ENCODE peak calls at places on chromosomes 2 and 18, in six cellular contexts. I, N, J, L, G and P are unnamed samples.

GRCh38 chr18:58135170-58135569 is 91.1 kb downstream of the NEDD4L start:
- DNase-seq in I (peak), N (no peak), J (no peak), L (no peak), G (no peak), P (no peak)

GRCh38 chr2:26792720-26793119 is 6.9 kb downstream of the CENPA start:
- DNase-seq in I (no peak), N (no peak), J (no peak), L (no peak), G (no peak), P (no peak)

GRCh38 chr18:34760444-34760843 is 50.3 kb downstream of the DTNA start:
- DNase-seq in I (no peak), N (no peak), J (no peak), L (no peak), G (no peak), P (no peak)

GRCh38 chr2:154912215-154912614 is 213.7 kb downstream of the KCNJ3 start:
- DNase-seq in I (no peak), N (no peak), J (no peak), L (no peak), G (no peak), P (no peak)

GRCh38 chr2:11553661-11554429 is 20.0 kb downstream of the GREB1 start:
- DNase-seq in I (peak), N (no peak), J (no peak), L (no peak), G (peak), P (no peak)

GRCh38 chr2:207892676-207893402 is 123.1 kb upstream of the FZD5 start:
- DNase-seq in I (no peak), N (no peak), J (no peak), L (no peak), G (no peak), P (no peak)

GRCh38 chr2:127479866-127480743 is 46.2 kb downstream of the IWS1 start:
- DNase-seq in I (no peak), N (no peak), J (no peak), L (no peak), G (no peak), P (no peak)

GRCh38 chr2:21916934-21917522 is 793.3 kb downstream of the TDRD15 start:
- DNase-seq in I (no peak), N (no peak), J (no peak), L (peak), G (no peak), P (no peak)

GRCh38 chr18:35005963-35006577 is 35.1 kb upstream of the MAPRE2 start:
- DNase-seq in I (peak), N (no peak), J (no peak), L (peak), G (no peak), P (no peak)

GRCh38 chr2:220585241-220585640 is 957.8 kb downstream of the SLC4A3 start:
- DNase-seq in I (no peak), N (no peak), J (no peak), L (no peak), G (no peak), P (no peak)

GRCh38 chr2:29060491-29060890 is 13.8 kb downstream of the PCARE start:
- DNase-seq in I (no peak), N (no peak), J (no peak), L (no peak), G (no peak), P (no peak)

GRCh38 chr18:55247032-55247431 is 287.8 kb upstream of the CCDC68 start:
- DNase-seq in I (no peak), N (no peak), J (no peak), L (no peak), G (no peak), P (no peak)

DNA sequence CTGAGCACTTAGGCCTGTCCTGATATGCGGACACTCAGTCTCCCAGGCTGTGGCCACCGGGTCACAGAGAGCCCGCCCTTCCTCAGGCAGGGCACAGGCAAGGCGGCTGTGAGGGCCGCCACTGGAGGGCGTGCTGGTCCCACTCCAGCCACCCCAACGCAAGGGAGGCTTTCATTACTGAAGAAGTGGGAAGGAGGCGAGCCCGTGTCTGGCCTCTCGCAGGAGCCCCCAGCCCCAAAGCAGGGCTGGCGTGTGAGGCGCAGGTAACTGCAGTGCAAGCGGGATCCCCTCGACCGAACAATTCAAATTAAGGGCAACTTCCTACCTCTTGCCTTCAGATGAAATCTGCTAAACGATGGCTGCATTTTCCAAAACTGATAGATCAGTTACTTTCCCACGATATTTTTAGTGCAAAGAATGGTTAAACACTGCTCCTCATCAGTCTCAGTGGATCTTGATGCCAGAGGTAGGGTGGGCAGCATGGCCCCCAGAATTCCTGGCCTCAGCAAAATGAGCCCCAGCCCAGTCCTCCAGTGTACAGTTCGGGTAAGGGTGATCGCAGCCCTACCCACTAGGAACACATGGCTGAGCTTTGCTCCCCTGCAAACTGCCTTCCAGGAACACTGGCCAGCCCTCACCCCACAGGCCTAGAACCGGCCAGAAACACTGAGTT is 97.2 kb downstream of the SEPTIN10 start:
- DNase-seq in I (peak), N (peak), J (peak), L (peak), G (no peak), P (no peak)
- TF ChIP-seq CTCF in I (peak), N (peak), J (peak), L (peak), G (peak), P (no peak)

GRCh38 chr2:71804251-71804650 is 343.4 kb downstream of the CYP26B1 start:
- DNase-seq in I (peak), N (no peak), J (no peak), L (no peak), G (no peak), P (no peak)
- TF ChIP-seq CTCF in I (peak), N (no peak), J (no peak), L (no peak), G (no peak), P (no peak)

DNA sequence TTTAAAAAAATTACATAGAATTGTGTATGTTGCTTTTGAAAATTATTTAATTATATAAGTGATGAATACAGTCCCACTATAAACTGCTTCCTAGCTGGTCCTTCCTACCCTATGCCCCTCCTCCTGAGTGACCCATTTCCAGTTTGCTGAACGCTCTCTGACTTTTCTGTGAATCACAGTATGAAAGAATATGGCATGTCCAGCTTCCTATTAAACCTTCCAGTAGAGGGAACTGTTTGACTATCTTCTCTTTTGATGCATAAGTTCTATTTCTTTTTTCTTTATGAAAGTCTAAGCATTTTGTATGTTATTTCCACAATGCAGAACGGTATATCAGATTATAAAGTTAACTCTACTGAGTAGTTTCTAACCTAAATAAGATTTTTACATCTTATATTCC is 41.3 kb downstream of the PSMG2 start:
- DNase-seq in I (peak), N (no peak), J (no peak), L (peak), G (no peak), P (no peak)
- TF ChIP-seq CTCF in I (peak), N (peak), J (peak), L (peak), G (peak), P (no peak)

GRCh38 chr2:233448220-233448559 is 93.9 kb downstream of the DGKD start:
- DNase-seq in I (no peak), N (no peak), J (no peak), L (peak), G (peak), P (no peak)
- TF ChIP-seq CTCF in I (peak), N (peak), J (no peak), L (peak), G (no peak), P (no peak)

GRCh38 chr2:99084256-99084655 is 57.3 kb upstream of the C2orf15 start:
- DNase-seq in I (no peak), N (no peak), J (no peak), L (no peak), G (no peak), P (no peak)
- TF ChIP-seq CTCF in I (no peak), N (no peak), J (no peak), L (no peak), G (no peak), P (no peak)